ENCODE peak calls at places on chromosomes 4 and X, in eight cellular contexts. H is esophagus muscularis mucosa, K is body of pancreas, E is stomach, I is ovary, A is transverse colon, P is H54, Y is Peyer's patch. O is an unnamed sample.

GRCh38 chr4:76977731-76978350 is 28.3 kb downstream of the SEPTIN11 start:
- DNase-seq in K (no peak), A (no peak), I (no peak), E (no peak), P (no peak), H (no peak), Y (no peak), O (no peak)

GRCh38 chr4:79249879-79250503 is 75.9 kb downstream of the NAA11 start:
- DNase-seq in P (no peak), Y (no peak), E (no peak), A (no peak), K (no peak), H (no peak), I (no peak), O (no peak)

GRCh38 chr4:35649784-35650183 is 594.5 kb downstream of the ARAP2 start:
- DNase-seq in E (no peak), Y (no peak), I (no peak), A (no peak), K (no peak), H (no peak), P (no peak), O (no peak)

GRCh38 chr4:186878203-186878800 is 154.6 kb upstream of the FAT1 start:
- DNase-seq in E (no peak), P (no peak), H (peak; percentile 8), A (no peak), Y (no peak), K (no peak), I (no peak), O (no peak)

GRCh38 chrX:6782831-6783230 is 247.9 kb upstream of the VCX3A start:
- DNase-seq in E (no peak), Y (no peak), I (no peak), A (no peak), K (no peak), P (no peak), H (no peak), O (no peak)

GRCh38 chrX:97045470-97045869 is 161.8 kb downstream of the RPA4 start:
- DNase-seq in Y (no peak), A (no peak), K (no peak), P (no peak), E (no peak), I (no peak), H (no peak), O (no peak)

GRCh38 chr4:100848865-100849264 is 331.0 kb upstream of the EMCN start:
- DNase-seq in P (no peak), K (no peak), Y (no peak), I (no peak), A (no peak), E (no peak), H (no peak), O (no peak)

GRCh38 chr4:78432896-78433295 is 118.7 kb upstream of the ANXA3 start:
- DNase-seq in E (no peak), K (no peak), H (peak; percentile 34), I (no peak), Y (no peak), A (no peak), P (no peak), O (no peak)

DNA sequence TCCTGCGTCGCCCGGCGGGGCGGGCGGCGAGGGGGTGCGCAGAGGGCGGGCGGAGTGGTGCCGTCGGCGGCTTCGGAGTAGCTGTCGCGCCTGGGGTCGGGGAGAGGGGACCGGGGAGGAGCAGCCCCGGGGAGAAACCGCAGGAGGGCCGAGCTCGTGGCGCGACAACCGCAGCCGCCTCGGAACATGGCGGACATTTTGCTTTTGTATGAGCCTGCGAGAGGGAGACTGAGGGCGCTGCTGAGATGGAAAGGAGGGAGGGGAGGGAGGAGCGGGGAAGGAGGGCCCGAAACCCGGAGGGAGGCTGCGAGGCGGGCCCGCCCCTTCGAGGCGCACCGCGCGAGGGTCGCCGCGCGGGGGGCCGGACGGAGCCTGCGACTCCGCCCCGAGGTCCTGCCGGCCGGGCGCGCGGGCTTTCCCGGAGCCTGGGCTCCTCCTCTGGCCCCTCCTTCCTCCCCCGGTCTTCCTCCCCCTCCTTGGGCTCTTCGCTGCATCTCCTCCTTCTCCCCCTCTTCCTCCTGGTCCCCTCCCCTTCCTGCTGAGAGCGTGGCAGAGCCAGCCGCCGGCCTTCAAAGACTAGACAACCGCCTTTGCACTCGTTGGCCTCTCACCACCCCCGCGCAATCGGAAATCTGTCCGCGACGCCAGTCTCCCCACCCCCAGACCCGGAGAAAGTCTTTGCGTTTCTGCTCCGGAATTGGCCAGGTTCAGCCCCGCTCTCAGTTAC is 1.1 kb downstream of the INTS6L start:
- DNase-seq in A (peak; percentile 88), Y (peak; percentile 92), K (peak; percentile 88), E (peak; percentile 78), I (peak; percentile 83), P (peak; percentile 57), H (peak; percentile 92), O (peak; percentile 90)
- TF ChIP-seq POLR2A in A (peak; percentile 85), Y (peak; percentile 41), K (peak; percentile 72), E (no peak), I (peak; percentile 38), P (peak; percentile 44), H (no peak), O (peak; percentile 70)

GRCh38 chr4:118684873-118685811 is at the start of gene METTL14:
- DNase-seq in K (peak; percentile 94), E (peak; percentile 95), H (peak; percentile 98), P (peak; percentile 41), Y (peak; percentile 97), I (peak; percentile 94), A (peak; percentile 93), O (peak; percentile 93)
- TF ChIP-seq POLR2A in K (peak; percentile 72), E (peak; percentile 54), H (peak; percentile 8), P (no peak), Y (peak; percentile 48), I (peak; percentile 71), A (peak; percentile 61), O (peak; percentile 86)

DNA sequence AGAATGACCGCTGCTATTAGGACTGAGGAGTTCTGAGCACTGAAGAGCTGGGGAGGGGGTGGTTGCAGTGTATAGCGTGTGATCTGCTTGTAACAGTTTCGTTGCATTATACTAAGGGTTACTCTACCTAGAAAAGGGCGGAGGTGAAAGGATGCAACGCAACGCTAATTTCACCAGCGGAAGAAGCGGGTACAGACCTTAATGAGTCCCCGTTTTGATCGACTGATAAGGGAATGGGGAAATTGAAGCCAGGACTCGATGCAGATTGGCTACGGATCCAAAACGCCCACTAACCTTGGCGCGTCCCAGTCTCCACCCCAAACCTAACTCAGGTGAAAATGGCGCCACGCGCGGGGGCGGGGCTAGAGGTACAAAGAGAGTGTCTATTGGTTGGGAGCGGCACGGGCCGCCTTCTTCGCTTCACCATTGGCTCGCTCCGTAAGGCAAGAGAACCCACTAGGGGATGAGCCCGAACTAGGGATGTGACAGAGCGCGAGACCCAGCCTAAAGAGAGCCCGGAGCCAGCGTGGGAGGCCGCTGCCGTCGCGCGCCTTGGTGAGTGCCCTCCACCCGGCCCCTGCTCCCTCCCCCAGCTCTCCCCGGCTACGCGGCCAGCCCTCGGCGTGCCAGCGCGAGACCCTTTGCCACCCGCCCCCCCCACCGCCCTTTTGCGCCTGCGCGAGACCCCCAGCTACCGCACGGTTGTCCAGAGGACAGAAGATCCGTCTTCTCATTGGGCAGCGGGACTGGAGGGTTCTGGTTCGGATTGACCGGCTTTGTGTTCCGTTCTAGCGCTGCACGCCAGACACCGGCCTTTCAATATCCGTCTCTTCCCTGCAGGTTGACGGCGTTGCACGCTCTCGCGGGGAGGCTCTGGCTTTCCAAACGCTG is at the start of gene EBP:
- DNase-seq in I (peak; percentile 87), A (peak; percentile 95), H (peak; percentile 97), E (peak; percentile 92), Y (peak; percentile 97), P (peak; percentile 48), K (peak; percentile 94), O (peak; percentile 94)
- TF ChIP-seq POLR2A in I (peak; percentile 27), A (peak; percentile 83), H (no peak), E (no peak), Y (peak; percentile 65), P (peak; percentile 74), K (peak; percentile 75), O (peak; percentile 76)

GRCh38 chr4:25376754-25377571 is at the start of gene ANAPC4:
- DNase-seq in K (peak; percentile 96), H (peak; percentile 98), A (peak; percentile 99), P (peak; percentile 74), Y (peak; percentile 99), E (peak; percentile 96), I (peak; percentile 92), O (peak; percentile 94)
- TF ChIP-seq POLR2A in K (peak; percentile 83), H (peak; percentile 57), A (peak; percentile 76), P (peak; percentile 85), Y (peak; percentile 62), E (no peak), I (peak; percentile 45), O (peak; percentile 66)

GRCh38 chr4:153346031-153346430 is 1.5 kb downstream of the MND1 start:
- DNase-seq in K (no peak), H (no peak), P (no peak), A (no peak), Y (no peak), I (no peak), E (no peak), O (no peak)

GRCh38 chr4:153346563-153346962 is 2.1 kb downstream of the MND1 start:
- DNase-seq in E (no peak), H (no peak), K (no peak), Y (no peak), I (no peak), A (no peak), P (no peak), O (no peak)

GRCh38 chr4:153342751-153343552 is 1.5 kb upstream of the MND1 start:
- DNase-seq in H (no peak), E (no peak), I (no peak), Y (no peak), A (no peak), P (no peak), K (no peak), O (no peak)

GRCh38 chr4:153345011-153345981 is 808 bp downstream of the MND1 start:
- DNase-seq in K (peak; percentile 41), P (peak; percentile 19), H (no peak), I (peak; percentile 44), Y (peak; percentile 65), A (peak; percentile 14), E (no peak), O (peak; percentile 82)

DNA sequence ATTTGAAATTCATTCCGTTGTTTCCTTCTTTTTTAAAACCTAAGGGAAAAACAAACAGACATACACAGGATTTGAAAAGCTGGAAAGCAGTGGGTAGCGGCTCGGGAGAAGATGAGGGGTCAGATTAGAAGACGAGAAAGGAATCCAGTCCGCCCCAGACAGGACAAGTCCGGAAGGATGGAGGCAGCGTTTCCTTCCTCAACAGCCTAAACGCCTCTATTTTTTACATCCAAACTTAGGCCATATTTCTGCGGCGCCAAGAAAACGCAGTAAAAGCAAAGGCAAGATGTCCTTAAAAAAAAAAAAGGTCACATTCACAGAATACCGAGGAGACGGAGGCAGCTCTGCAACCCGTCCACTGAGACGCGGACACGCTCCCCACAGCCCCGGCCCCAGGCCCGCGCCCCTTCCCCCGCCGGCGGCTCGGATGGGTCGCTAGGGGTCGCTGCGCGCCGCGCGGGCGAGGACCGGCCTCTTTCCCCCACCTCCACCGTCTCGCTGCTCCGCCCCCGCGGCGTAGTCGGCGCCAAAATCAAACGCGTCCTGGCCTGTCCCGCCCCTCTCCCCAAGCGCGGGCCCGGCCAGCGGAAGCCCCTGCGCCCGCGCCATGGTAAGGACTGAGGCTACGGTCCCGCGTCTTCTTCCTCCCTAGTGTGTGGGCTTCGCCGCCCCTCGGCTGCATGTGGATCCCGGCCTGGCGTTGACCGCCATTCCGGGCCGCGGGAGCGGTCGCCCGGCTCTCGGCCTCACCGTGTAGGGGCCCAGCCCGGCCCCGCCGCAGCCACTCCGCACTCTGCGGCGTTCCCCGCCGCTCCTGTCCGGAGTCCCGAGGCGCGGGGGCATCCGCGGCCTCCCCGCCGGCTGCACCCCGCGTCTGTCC is at the start of gene MND1:
- DNase-seq in P (peak; percentile 61), K (peak; percentile 78), Y (peak; percentile 92), I (peak; percentile 91), H (no peak), A (peak; percentile 86), E (peak; percentile 79), O (peak; percentile 93)
- TF ChIP-seq POLR2A in P (peak; percentile 82), K (no peak), Y (no peak), I (no peak), H (no peak), A (no peak), E (no peak), O (peak; percentile 64)